ENCODE peak calls at places on chromosomes 6 and 20, in four cellular contexts. N, P, W and C are unnamed samples. For H3K4me1, the result is how much of the 10 kb centered on the place peaks cover.

GRCh38 chr6:133551847-133552331 is 310.7 kb downstream of the EYA4 start:
- DNase-seq in N (no peak), P (no peak), W (peak), C (peak)

GRCh38 chr6:141050470-141050869 is 1082.3 kb upstream of the GJE1 start:
- DNase-seq in N (no peak), P (no peak), W (no peak), C (no peak)

GRCh38 chr20:59994697-59995122 is 36.5 kb downstream of the CDH26 start:
- DNase-seq in N (no peak), P (peak), W (peak), C (peak)

GRCh38 chr6:79313254-79313653 is 78.8 kb upstream of the HMGN3 start:
- DNase-seq in N (no peak), P (peak), W (no peak), C (no peak)

GRCh38 chr6:72522735-72523141 is 99.1 kb upstream of the KCNQ5 start:
- DNase-seq in N (no peak), P (peak), W (no peak), C (no peak)

GRCh38 chr6:47741807-47742206 is 40.0 kb upstream of the OPN5 start:
- DNase-seq in N (no peak), P (no peak), W (no peak), C (no peak)

GRCh38 chr6:144559865-144560603 is 274.9 kb downstream of the UTRN start:
- DNase-seq in N (no peak), P (no peak), W (no peak), C (no peak)

GRCh38 chr6:97175806-97176205 is 107.2 kb downstream of the MMS22L start:
- DNase-seq in N (no peak), P (no peak), W (no peak), C (no peak)

GRCh38 chr20:56503911-56504310 is 20.6 kb upstream of the FAM209A start:
- DNase-seq in N (no peak), P (no peak), W (no peak), C (no peak)

GRCh38 chr20:48295445-48295903 is 510.2 kb upstream of the SULF2 start:
- DNase-seq in N (no peak), P (peak), W (peak), C (no peak)

DNA sequence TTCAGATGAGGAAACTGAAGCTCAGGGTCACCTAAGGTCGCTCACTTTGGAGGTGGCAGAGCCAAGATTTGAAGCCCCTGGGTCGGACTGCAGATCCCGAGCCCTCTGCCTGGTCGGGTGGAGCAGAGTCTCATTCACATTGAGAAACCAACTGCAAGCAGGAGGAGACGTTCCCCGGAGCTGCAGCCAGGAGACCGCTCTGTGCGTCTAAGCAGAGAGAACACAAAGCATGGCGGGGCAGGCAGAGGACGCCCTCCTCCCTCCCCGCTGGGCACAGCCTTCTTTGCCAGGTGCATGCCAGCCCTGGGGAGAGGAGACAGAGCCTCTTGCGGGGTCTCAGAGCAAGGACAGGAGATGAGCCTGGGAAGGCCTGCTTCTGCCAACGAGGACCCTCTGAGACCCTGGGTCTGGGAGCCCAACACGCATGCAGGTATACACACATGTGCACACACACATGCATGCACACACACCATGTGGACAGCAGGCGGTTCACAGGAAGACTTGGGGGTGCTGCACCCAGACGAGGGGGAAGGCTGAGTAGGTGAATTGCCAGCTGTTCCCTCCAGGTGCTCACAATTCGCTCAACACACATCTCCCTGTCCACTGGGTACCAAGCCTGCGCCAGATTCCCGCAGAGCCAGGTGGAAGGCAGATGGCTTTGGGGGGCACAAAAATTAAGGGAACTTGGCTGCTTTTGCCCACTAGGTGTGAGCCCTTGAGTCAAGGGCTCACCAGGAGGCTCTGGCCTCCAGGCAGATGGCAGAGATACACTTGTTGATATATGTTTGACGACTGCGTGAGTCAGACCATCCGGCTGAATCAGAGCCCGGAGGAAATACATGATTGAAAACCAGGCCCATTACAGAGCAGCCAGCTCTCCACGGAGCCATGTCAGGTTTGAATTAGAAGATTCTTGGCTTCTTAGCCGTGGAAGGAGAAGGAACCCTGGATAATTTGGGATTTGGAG is 5.5 kb upstream of the NTSR1 start:
- DNase-seq in N (no peak), P (no peak), W (peak), C (no peak)
- TF ChIP-seq CTCF in N (no peak), P (no peak), W (no peak), C (no peak)

GRCh38 chr20:63210011-63210605 is 5.8 kb downstream of the YTHDF1 start:
- DNase-seq in N (no peak), P (no peak), W (no peak), C (no peak)
- H3K4me1 ChIP-seq in N (under half), P (under half), W (under half), C (under half)

GRCh38 chr20:3068075-3068474 is 3.3 kb upstream of the OXT start:
- DNase-seq in N (no peak), P (no peak), W (no peak), C (no peak)

GRCh38 chr20:3071610-3072529 is at the start of gene OXT:
- DNase-seq in N (peak), P (no peak), W (no peak), C (peak)

GRCh38 chr20:3067139-3068009 is 4.0 kb upstream of the OXT start:
- DNase-seq in N (no peak), P (no peak), W (no peak), C (no peak)

GRCh38 chr20:3071266-3071609 is 182 bp upstream of the OXT start:
- DNase-seq in N (no peak), P (no peak), W (no peak), C (peak)

DNA sequence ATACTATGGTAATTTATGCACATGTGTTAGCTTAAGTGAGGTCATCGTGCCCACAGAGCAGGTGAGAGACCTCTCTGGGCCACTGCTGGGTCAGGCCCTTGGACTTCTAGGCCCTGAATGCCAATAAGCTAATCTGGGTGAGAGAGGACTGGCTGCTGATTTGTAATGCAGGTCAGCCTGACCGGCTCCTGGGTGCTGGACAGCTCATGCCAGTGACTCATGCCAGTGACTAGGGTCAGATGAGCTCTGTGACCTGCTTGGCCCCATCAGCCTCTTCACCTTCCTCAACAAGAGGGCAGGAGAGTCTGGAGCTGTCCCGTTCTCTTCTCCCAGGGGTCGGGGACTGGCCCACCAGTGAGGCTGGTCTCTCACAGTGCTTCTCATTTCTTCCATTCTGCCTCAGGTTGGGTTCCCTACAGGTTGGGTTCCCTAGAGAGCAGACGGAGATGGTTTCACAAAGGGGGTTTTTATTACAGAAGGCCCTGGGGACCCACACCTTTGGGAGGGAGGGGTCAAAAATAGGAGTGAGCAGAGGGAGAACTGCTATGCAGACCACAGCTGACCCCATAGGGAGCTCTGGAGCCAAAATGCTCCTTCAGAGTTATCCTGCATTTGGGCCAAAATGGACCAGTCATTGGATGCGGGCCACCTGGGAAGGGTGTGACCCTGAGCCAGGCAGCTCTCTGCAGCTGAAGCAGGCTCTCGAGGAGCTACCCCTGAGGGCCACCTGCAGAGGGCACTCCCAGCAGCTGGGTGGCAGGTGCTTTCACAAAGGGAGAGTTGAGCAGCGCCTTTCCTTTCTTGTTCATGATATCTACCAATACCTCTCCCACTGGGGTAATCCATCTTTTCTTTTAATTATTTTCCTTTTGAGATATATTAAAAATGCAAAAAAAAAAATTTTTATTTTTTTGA is 2.2 kb upstream of the OXT start:
- DNase-seq in N (peak), P (no peak), W (no peak), C (no peak)
- TF ChIP-seq CTCF in N (no peak), P (no peak), W (no peak), C (no peak)

GRCh38 chr20:36465109-36466080 is 75.9 kb upstream of the MYL9 start:
- DNase-seq in N (no peak), P (peak), W (peak), C (no peak)

GRCh38 chr20:36460648-36461599 is 80.4 kb upstream of the MYL9 start:
- DNase-seq in N (peak), P (peak), W (peak), C (peak)

GRCh38 chr20:36461600-36462439 is 79.5 kb upstream of the MYL9 start:
- DNase-seq in N (peak), P (peak), W (peak), C (peak)

GRCh38 chr20:36463212-36464061 is 77.9 kb upstream of the MYL9 start:
- DNase-seq in N (no peak), P (no peak), W (no peak), C (no peak)

DNA sequence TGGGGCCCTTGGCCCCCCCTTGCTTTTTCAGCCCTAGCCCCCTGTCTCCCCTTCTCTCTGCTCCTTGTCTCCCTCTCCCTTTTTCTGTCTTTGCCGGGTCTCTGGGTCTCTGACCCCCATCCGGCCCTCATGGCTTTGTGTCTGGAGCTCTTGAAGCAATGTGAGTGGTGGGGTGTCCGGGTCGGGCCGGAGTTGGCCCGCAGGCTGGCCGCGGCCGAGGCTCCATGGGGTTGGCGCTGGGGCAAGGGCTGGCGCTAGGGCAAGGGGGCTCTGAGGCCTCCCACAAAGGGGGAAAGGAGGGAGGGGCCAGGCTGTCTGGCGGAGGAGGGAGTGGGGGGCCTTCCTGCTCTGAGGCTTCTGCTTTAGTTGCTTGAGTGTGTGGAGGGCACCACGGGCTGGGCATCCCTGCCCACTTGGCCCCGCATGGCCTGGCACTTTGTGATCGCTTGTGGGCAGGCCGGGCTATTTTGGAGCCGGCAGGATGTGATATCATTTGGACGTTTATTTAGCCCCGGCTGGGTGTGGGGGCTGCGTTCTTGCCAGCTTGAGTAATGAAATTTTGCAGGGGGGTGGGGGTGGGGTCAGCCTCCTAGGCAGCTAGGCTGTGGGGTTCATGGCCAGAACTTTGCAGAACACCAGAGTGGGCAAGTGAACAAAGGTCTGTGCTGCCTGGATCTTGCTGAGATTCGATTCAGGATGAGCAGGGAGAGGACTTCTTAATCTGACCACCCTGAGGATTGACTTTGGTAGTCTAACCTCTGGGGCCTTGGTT is 78.7 kb upstream of the MYL9 start:
- DNase-seq in N (peak), P (peak), W (peak), C (peak)
- H3K4me1 ChIP-seq in N (under half), P (under half), W (under half), C (under half)

GRCh38 chr6:24520929-24521546 is 26.3 kb downstream of the ALDH5A1 start:
- DNase-seq in N (peak), P (peak), W (no peak), C (peak)
- TF ChIP-seq CTCF in N (peak), P (peak), W (no peak), C (peak)

GRCh38 chr6:34241351-34242215 is 4.9 kb downstream of the HMGA1 start:
- DNase-seq in N (no peak), P (no peak), W (no peak), C (peak)
- H3K4me1 ChIP-seq in N (under half), P (under half), W (under half), C (half or more)